ENCODE peak calls at places on chromosomes 16 and 17, in six cellular contexts. One of them, this sample, is unnamed.

GRCh38 chr17:45857977-45858708 is 13.5 kb downstream of the SPPL2C start:
- DNase-seq in small intestine: peak; percentile 3
- DNase-seq in substantia nigra: no peak
- DNase-seq in iPS-NIHi11: peak; percentile 72
- DNase-seq in CD8-positive, alpha-beta memory T cell: no peak
- DNase-seq in NCI-H1436: no peak
- DNase-seq in this sample: no peak

GRCh38 chr16:85253127-85253941 is 141.1 kb upstream of the CIBAR2 start:
- DNase-seq in small intestine: peak; percentile 31
- DNase-seq in substantia nigra: peak; percentile 9
- DNase-seq in iPS-NIHi11: peak; percentile 95
- DNase-seq in CD8-positive, alpha-beta memory T cell: peak; percentile 49
- DNase-seq in NCI-H1436: peak; percentile 47
- DNase-seq in this sample: peak; percentile 73

GRCh38 chr16:87160218-87160617 is 157.0 kb downstream of the C16orf95 start:
- DNase-seq in small intestine: no peak
- DNase-seq in substantia nigra: no peak
- DNase-seq in iPS-NIHi11: no peak
- DNase-seq in CD8-positive, alpha-beta memory T cell: no peak
- DNase-seq in NCI-H1436: no peak
- DNase-seq in this sample: no peak

GRCh38 chr16:87945351-87946042 is 5.7 kb upstream of the BANP start:
- DNase-seq in small intestine: peak; percentile 63
- DNase-seq in substantia nigra: peak; percentile 24
- DNase-seq in iPS-NIHi11: peak; percentile 70
- DNase-seq in CD8-positive, alpha-beta memory T cell: peak; percentile 42
- DNase-seq in NCI-H1436: peak; percentile 93
- DNase-seq in this sample: no peak

GRCh38 chr16:13181432-13181831 is 280.0 kb downstream of the SHISA9 start:
- DNase-seq in small intestine: no peak
- DNase-seq in substantia nigra: no peak
- DNase-seq in iPS-NIHi11: no peak
- DNase-seq in CD8-positive, alpha-beta memory T cell: no peak
- DNase-seq in NCI-H1436: no peak
- DNase-seq in this sample: no peak

GRCh38 chr17:39197380-39198185 is at the start of gene CACNB1:
- DNase-seq in small intestine: peak; percentile 41
- DNase-seq in substantia nigra: no peak
- DNase-seq in iPS-NIHi11: peak; percentile 94
- DNase-seq in CD8-positive, alpha-beta memory T cell: peak; percentile 58
- DNase-seq in NCI-H1436: peak; percentile 87
- DNase-seq in this sample: no peak

GRCh38 chr17:47676199-47676472 is 17.8 kb upstream of the TBKBP1 start:
- DNase-seq in small intestine: no peak
- DNase-seq in substantia nigra: no peak
- DNase-seq in iPS-NIHi11: no peak
- DNase-seq in CD8-positive, alpha-beta memory T cell: no peak
- DNase-seq in NCI-H1436: no peak
- DNase-seq in this sample: no peak

GRCh38 chr17:21105081-21105480 is 21.7 kb upstream of the DHRS7B start:
- DNase-seq in small intestine: no peak
- DNase-seq in substantia nigra: no peak
- DNase-seq in iPS-NIHi11: no peak
- DNase-seq in CD8-positive, alpha-beta memory T cell: no peak
- DNase-seq in NCI-H1436: no peak
- DNase-seq in this sample: no peak

GRCh38 chr16:47565454-47565853 is 104.3 kb downstream of the PHKB start:
- DNase-seq in small intestine: peak; percentile 17
- DNase-seq in substantia nigra: no peak
- DNase-seq in iPS-NIHi11: no peak
- DNase-seq in CD8-positive, alpha-beta memory T cell: no peak
- DNase-seq in NCI-H1436: no peak
- DNase-seq in this sample: no peak

GRCh38 chr16:50696126-50696525 is 2.7 kb downstream of the NOD2 start:
- DNase-seq in small intestine: no peak
- DNase-seq in substantia nigra: no peak
- DNase-seq in iPS-NIHi11: no peak
- DNase-seq in CD8-positive, alpha-beta memory T cell: no peak
- DNase-seq in NCI-H1436: no peak
- DNase-seq in this sample: no peak

GRCh38 chr17:726331-726919 is 6.0 kb upstream of the TLCD3A start:
- DNase-seq in small intestine: peak; percentile 68
- DNase-seq in substantia nigra: no peak
- DNase-seq in iPS-NIHi11: peak; percentile 43
- DNase-seq in CD8-positive, alpha-beta memory T cell: no peak
- DNase-seq in NCI-H1436: no peak
- DNase-seq in this sample: no peak

GRCh38 chr16:13896543-13897182 is 23.3 kb upstream of the ERCC4 start:
- DNase-seq in small intestine: no peak
- DNase-seq in substantia nigra: no peak
- DNase-seq in iPS-NIHi11: no peak
- DNase-seq in CD8-positive, alpha-beta memory T cell: no peak
- DNase-seq in NCI-H1436: no peak
- DNase-seq in this sample: no peak

GRCh38 chr16:90018297-90019200 is 707 bp downstream of the DBNDD1 start:
- DNase-seq in small intestine: no peak
- DNase-seq in substantia nigra: no peak
- DNase-seq in iPS-NIHi11: no peak
- DNase-seq in CD8-positive, alpha-beta memory T cell: no peak
- DNase-seq in NCI-H1436: no peak
- DNase-seq in this sample: no peak

GRCh38 chr17:48636177-48637018 is 10.2 kb upstream of the HOXB9 start:
- DNase-seq in small intestine: peak; percentile 29
- DNase-seq in substantia nigra: no peak
- DNase-seq in iPS-NIHi11: peak; percentile 97
- DNase-seq in CD8-positive, alpha-beta memory T cell: peak; percentile 38
- DNase-seq in NCI-H1436: peak; percentile 82
- DNase-seq in this sample: peak; percentile 75

GRCh38 chr16:89041571-89042481 is 51.8 kb upstream of the ACSF3 start:
- DNase-seq in small intestine: no peak
- DNase-seq in substantia nigra: no peak
- DNase-seq in iPS-NIHi11: no peak
- DNase-seq in CD8-positive, alpha-beta memory T cell: no peak
- DNase-seq in NCI-H1436: no peak
- DNase-seq in this sample: no peak

GRCh38 chr16:63617047-63617989 is 1504.5 kb downstream of the CDH11 start:
- DNase-seq in small intestine: peak; percentile 7
- DNase-seq in substantia nigra: no peak
- DNase-seq in iPS-NIHi11: peak; percentile 16
- DNase-seq in CD8-positive, alpha-beta memory T cell: no peak
- DNase-seq in NCI-H1436: no peak
- DNase-seq in this sample: no peak

GRCh38 chr17:37494971-37495370 is 5.3 kb downstream of the DUSP14 start:
- DNase-seq in small intestine: no peak
- DNase-seq in substantia nigra: no peak
- DNase-seq in iPS-NIHi11: peak; percentile 43
- DNase-seq in CD8-positive, alpha-beta memory T cell: no peak
- DNase-seq in NCI-H1436: no peak
- DNase-seq in this sample: no peak

This sample was measured in CD8-positive, alpha-beta T cell.